ENCODE peak calls at places on chromosomes 4 and X, in ten cellular contexts. F is thyroid gland, G is uterus, B is prostate gland, L is HepG2, I is IMR-90, V is breast epithelium, S is Peyer's patch, X is endothelial cell of umbilical vein, Z is testis. D is an unnamed sample. For H3K27me3, the result is how much of the 10 kb centered on the place peaks cover.

GRCh38 chrX:48971325-48972213 is at the start of gene KCND1:
- DNase-seq in X (peak), V (no peak), S (peak), Z (peak), F (peak), I (peak), B (no peak), L (no peak), G (peak), D (no peak)

GRCh38 chrX:108304210-108304609 is 134.0 kb downstream of the COL4A6 start:
- DNase-seq in S (no peak), F (no peak), G (no peak), X (peak), L (no peak), V (no peak), I (peak), B (no peak), Z (no peak), D (no peak)

GRCh38 chrX:115966920-115967319 is 203.6 kb upstream of the AGTR2 start:
- DNase-seq in B (no peak), G (no peak), F (no peak), X (no peak), S (no peak), L (no peak), V (no peak), Z (no peak), I (no peak), D (no peak)

GRCh38 chrX:1305411-1305810 is 31.2 kb upstream of the IL3RA start:
- DNase-seq in X (no peak), I (no peak), G (no peak), L (no peak), B (no peak), S (no peak), V (no peak), F (no peak), Z (no peak), D (no peak)

GRCh38 chr4:167779864-167780263 is 312.5 kb upstream of the ANXA10 start:
- DNase-seq in V (no peak), L (no peak), S (no peak), G (no peak), B (no peak), X (no peak), F (no peak), I (no peak), Z (no peak), D (no peak)

GRCh38 chrX:33183366-33183765 is 28.0 kb downstream of the DMD start:
- DNase-seq in S (no peak), X (peak), F (peak), V (no peak), B (no peak), G (peak), Z (peak), L (no peak), I (peak), D (no peak)

GRCh38 chrX:129808163-129808828 is 28.5 kb downstream of the SASH3 start:
- DNase-seq in L (no peak), B (no peak), X (no peak), G (no peak), V (no peak), I (no peak), S (no peak), F (no peak), Z (no peak), D (no peak)

GRCh38 chr4:187484186-187484585 is 511.4 kb upstream of the ZFP42 start:
- DNase-seq in L (no peak), Z (no peak), B (no peak), V (no peak), G (no peak), S (no peak), I (no peak), F (no peak), X (no peak), D (no peak)

GRCh38 chrX:150270622-150271021 is 92.5 kb upstream of the MAMLD1 start:
- DNase-seq in L (peak), B (peak), F (no peak), G (no peak), I (no peak), V (no peak), X (no peak), Z (no peak), S (no peak), D (no peak)

GRCh38 chrX:39808471-39808917 is 289.3 kb downstream of the BCOR start:
- DNase-seq in X (peak), F (no peak), I (peak), G (no peak), Z (no peak), S (no peak), B (no peak), L (no peak), V (no peak), D (no peak)

GRCh38 chr4:27005512-27006246 is 145.0 kb downstream of the STIM2 start:
- DNase-seq in I (peak), S (no peak), B (no peak), Z (no peak), X (peak), L (no peak), F (no peak), V (no peak), G (no peak), D (no peak)

GRCh38 chrX:11329016-11329415 is 35.8 kb downstream of the AMELX start:
- DNase-seq in F (no peak), V (no peak), S (no peak), X (peak), B (no peak), I (peak), G (no peak), L (no peak), Z (no peak), D (no peak)

GRCh38 chr4:31737419-31737818 is 1017.2 kb downstream of the PCDH7 start:
- DNase-seq in V (no peak), L (no peak), I (no peak), S (no peak), G (no peak), X (no peak), B (no peak), F (no peak), Z (no peak), D (no peak)

GRCh38 chrX:124228849-124229248 is 103.6 kb upstream of the TEX13D start:
- DNase-seq in V (no peak), Z (no peak), I (no peak), F (no peak), G (no peak), X (no peak), L (no peak), B (no peak), S (no peak), D (no peak)

GRCh38 chrX:41837270-41837944 is 85.9 kb downstream of the CASK start:
- DNase-seq in S (no peak), L (no peak), B (no peak), Z (no peak), F (no peak), G (no peak), X (no peak), V (no peak), I (no peak), D (no peak)

GRCh38 chr4:74948279-74948678 is 15.4 kb downstream of the PARM1 start:
- DNase-seq in L (no peak), F (no peak), S (no peak), X (no peak), V (no peak), G (no peak), B (no peak), I (no peak), Z (no peak), D (no peak)

GRCh38 chr4:150849016-150849415 is 166.1 kb downstream of the LRBA start:
- DNase-seq in V (no peak), S (no peak), G (no peak), F (no peak), B (no peak), I (no peak), Z (no peak), X (no peak), L (no peak), D (no peak)

GRCh38 chr4:119212964-119213606 is 572 bp downstream of the USP53 start:
- DNase-seq in L (peak), V (peak), Z (peak), X (peak), B (peak), G (peak), I (peak), F (peak), S (peak), D (peak)

GRCh38 chr4:179095585-179096228 is 1653.5 kb upstream of the AGA start:
- DNase-seq in I (peak), G (no peak), S (no peak), V (no peak), X (no peak), L (no peak), Z (peak), B (no peak), F (no peak), D (no peak)

GRCh38 chr4:42653606-42654560 is 3.0 kb downstream of the ATP8A1 start:
- DNase-seq in F (peak), S (no peak), L (no peak), I (no peak), G (no peak), X (no peak), B (peak), V (no peak), Z (no peak), D (no peak)

GRCh38 chr4:79638735-79639134 is 230.7 kb upstream of the GK2 start:
- DNase-seq in G (no peak), S (no peak), Z (no peak), X (no peak), B (no peak), V (no peak), F (no peak), L (no peak), I (no peak), D (no peak)

GRCh38 chr4:82500106-82500738 is 61.6 kb downstream of the TMEM150C start:
- DNase-seq in L (no peak), S (no peak), G (no peak), B (no peak), Z (no peak), F (no peak), I (peak), X (no peak), V (no peak), D (no peak)

GRCh38 chrX:132184871-132185270 is 34.4 kb downstream of the RAP2C start:
- DNase-seq in G (no peak), V (no peak), L (no peak), S (no peak), F (no peak), Z (no peak), B (no peak), I (no peak), X (no peak), D (no peak)

GRCh38 chr4:51963871-51964513 is 56.2 kb downstream of the LRRC66 start:
- DNase-seq in S (no peak), I (no peak), B (no peak), X (no peak), G (no peak), V (no peak), Z (no peak), L (no peak), F (no peak), D (no peak)

GRCh38 chr4:153402366-153402765 is 57.9 kb downstream of the MND1 start:
- DNase-seq in F (no peak), Z (no peak), B (no peak), G (no peak), X (no peak), I (no peak), S (no peak), V (no peak), L (no peak), D (no peak)

GRCh38 chrX:154998204-154998880 is 24.2 kb downstream of the F8 start:
- DNase-seq in G (no peak), L (no peak), I (no peak), X (no peak), F (no peak), Z (no peak), V (no peak), S (no peak), B (no peak), D (no peak)

GRCh38 chr4:8378101-8378724 is 62.3 kb downstream of the ACOX3 start:
- DNase-seq in Z (no peak), G (no peak), B (no peak), F (no peak), S (no peak), L (no peak), V (no peak), I (no peak), X (no peak), D (no peak)

GRCh38 chr4:104351696-104352095 is 143.0 kb downstream of the CXXC4 start:
- DNase-seq in I (no peak), Z (no peak), V (no peak), G (no peak), F (no peak), L (no peak), B (no peak), S (no peak), X (no peak), D (no peak)

GRCh38 chr4:112357897-112358296 is 60.7 kb downstream of the ALPK1 start:
- DNase-seq in G (no peak), Z (no peak), B (no peak), X (no peak), V (no peak), I (no peak), F (no peak), S (no peak), L (no peak), D (no peak)

GRCh38 chrX:15781964-15782711 is 8.1 kb upstream of the ZRSR2 start:
- DNase-seq in S (peak), V (no peak), L (no peak), G (no peak), Z (no peak), X (no peak), F (no peak), I (no peak), B (no peak), D (no peak)

GRCh38 chr4:118265312-118266144 is 87.3 kb downstream of the PRSS12 start:
- DNase-seq in G (no peak), S (peak), I (no peak), X (no peak), B (peak), F (peak), V (peak), L (peak), Z (peak), D (no peak)

GRCh38 chr4:45147866-45148265 is 421.5 kb upstream of the GNPDA2 start:
- DNase-seq in L (no peak), G (no peak), F (no peak), B (no peak), X (no peak), I (no peak), S (no peak), V (no peak), Z (no peak), D (no peak)

GRCh38 chrX:71301195-71301924 is at the start of gene ITGB1BP2:
- DNase-seq in I (peak), L (peak), Z (peak), X (peak), S (no peak), G (peak), B (no peak), V (no peak), F (no peak), D (no peak)

GRCh38 chrX:16950423-16950822 is 4.0 kb downstream of the REPS2 start:
- DNase-seq in F (no peak), S (no peak), G (no peak), V (no peak), Z (no peak), B (no peak), L (no peak), I (no peak), X (no peak), D (no peak)

GRCh38 chrX:16946971-16947562 is 609 bp downstream of the REPS2 start:
- DNase-seq in S (peak), Z (peak), G (peak), B (peak), L (no peak), X (no peak), F (peak), V (no peak), I (no peak), D (no peak)

DNA sequence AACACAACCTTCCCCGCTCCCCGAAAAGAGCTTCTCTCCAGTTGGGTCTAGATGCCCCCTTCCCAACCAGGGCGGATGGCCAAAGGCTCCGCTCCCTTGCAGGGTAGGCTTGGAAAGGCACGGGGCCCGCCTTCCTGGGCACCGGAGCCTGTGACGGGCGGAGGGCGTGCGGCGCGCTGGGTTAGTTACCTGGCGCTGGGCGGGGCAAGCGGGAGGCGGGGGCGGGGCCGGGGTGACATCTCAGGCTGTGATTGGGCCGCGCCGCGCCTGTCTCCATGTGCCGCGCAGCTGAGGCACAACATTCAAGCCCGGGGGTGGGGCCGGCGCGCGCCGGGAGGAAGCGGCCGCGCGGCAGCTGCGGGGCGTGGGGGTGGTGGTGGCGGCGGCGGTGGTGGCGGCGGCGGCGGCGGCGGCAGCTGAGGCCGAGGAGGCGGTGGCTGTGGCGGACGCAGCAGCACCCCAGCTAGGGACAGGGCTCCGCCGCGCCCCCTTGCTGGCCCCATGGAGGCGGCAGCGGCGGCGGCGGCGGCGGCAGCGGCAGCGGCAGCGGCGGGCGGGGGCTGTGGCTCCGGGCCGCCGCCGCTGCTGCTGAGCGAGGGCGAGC is at the start of gene REPS2:
- DNase-seq in L (peak), Z (peak), F (peak), S (peak), V (peak), B (peak), I (peak), G (peak), X (peak), D (peak)
- TF ChIP-seq POLR2A in L (no peak), Z (no peak), F (no peak), S (no peak), V (no peak), B (peak), I (no peak), G (peak), X (no peak), D (no peak)

GRCh38 chr4:36165256-36166005 is 78.9 kb downstream of the ARAP2 start:
- DNase-seq in X (no peak), B (no peak), Z (no peak), S (no peak), L (no peak), G (no peak), I (peak), F (no peak), V (no peak), D (no peak)
- H3K4me3 ChIP-seq in X (no peak), B (no peak), Z (no peak), S (no peak), L (no peak), G (no peak), I (no peak), F (no peak), V (no peak), D (no peak)

DNA sequence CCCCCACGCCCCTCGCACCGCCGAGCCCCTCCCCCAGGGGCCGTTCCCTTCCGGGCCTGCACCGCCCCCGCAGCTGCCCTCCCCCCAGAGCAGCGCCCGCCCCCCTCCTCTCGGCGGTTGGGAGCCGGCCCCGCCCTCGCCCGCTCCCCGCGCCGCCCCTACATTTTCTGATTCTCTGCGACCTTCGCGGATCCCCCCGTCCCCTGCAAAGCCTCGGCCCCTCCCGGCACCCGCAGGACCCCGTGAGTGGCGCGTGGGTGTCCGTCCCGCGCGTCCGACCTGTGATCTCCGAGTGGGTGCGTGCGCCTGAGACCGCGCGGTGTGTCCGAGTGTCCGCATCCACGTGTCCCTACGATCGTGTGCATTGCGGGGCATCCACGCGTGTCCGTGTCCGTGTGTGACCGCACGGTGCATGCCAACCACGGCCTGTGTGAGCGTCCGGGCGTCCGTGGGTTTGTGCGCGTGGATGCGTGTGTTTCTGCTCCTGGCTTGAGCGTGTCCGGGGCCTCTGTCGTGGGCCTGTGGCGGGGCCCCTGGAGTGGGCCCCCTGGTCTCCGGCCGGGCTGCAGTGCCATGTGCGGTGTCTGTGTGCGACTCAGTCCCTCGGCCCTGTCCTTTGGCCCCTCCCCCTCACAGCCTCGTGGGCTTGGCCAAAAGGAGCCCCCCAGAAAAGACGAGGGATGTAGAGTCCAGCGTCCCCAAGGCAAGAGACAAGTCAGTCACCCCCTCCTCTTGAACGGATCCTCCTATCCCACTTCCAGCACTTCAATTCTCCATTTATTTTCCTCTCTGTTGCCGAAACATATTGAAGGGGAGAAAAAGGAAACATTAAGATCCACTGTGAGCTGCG is 8.8 kb upstream of the NKX1-1 start:
- DNase-seq in X (no peak), I (no peak), Z (peak), S (peak), B (peak), F (no peak), L (no peak), V (no peak), G (no peak), D (peak)
- H3K27me3 ChIP-seq in X (under half), I (under half), Z (under half), S (under half), B (under half), F (under half), L (under half), V (half or more), G (under half), D (half or more)

GRCh38 chr4:1041147-1041935 is 29.9 kb downstream of the FGFRL1 start:
- DNase-seq in I (peak), F (peak), B (no peak), L (no peak), G (no peak), V (no peak), X (peak), S (no peak), Z (no peak), D (no peak)

GRCh38 chr4:1038948-1039492 is 27.6 kb downstream of the FGFRL1 start:
- DNase-seq in F (no peak), Z (no peak), B (no peak), S (no peak), V (no peak), X (no peak), L (peak), G (no peak), I (no peak), D (no peak)

GRCh38 chr4:1040344-1041146 is 29.1 kb downstream of the FGFRL1 start:
- DNase-seq in B (no peak), S (no peak), F (no peak), G (no peak), Z (no peak), I (no peak), X (no peak), L (no peak), V (no peak), D (no peak)

GRCh38 chr4:1041936-1042330 is 30.5 kb downstream of the FGFRL1 start:
- DNase-seq in I (no peak), Z (no peak), B (no peak), V (no peak), F (no peak), S (no peak), X (no peak), L (no peak), G (no peak), D (no peak)

DNA sequence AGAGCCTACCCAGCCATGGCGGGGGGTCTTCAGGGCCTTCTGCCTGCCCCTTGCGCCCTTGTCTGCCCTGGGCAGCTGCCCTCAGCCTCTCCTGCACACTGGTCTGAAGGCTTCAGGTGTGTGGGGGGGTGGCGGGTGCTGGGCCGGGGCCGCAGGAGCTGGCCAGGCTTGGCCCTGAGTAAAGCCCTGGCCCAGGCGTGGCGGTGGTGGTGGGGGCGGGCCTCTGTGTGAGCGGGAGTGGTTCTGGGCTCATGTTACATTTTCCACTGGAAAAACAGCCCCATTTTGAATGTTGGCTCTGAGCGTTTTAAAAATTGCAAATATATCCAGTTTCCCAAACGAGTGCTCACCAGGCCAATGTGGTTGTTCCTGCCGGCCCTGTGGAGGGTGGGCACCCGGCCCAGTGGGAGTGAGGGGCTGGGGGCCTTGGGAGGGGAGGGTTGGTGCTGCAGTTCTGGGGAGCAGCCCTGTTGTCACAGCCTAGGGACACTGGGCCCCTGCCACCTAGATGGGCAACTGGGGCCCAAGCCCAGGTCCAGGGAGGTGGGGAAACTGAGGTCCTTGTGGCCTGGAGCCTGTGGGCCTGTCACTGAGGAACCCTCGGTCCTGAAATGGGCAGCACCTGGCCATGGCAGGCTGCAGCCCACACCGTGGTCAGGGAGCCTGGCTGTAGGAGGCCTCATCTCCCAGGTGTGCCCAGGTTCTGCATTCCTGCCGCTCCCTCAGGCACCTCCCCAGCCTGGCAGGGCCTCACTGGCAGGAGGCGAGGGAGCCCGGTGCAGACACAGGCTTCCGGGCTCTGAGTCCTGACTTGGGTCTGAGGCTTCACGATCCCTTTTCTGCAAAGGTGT is 28.3 kb downstream of the FGFRL1 start:
- DNase-seq in G (peak), Z (no peak), B (peak), F (peak), X (no peak), S (no peak), I (peak), V (no peak), L (no peak), D (no peak)
- TF ChIP-seq POLR2A in G (no peak), Z (no peak), B (no peak), F (no peak), X (no peak), S (no peak), I (no peak), V (no peak), L (no peak), D (no peak)

D was measured in suprapubic skin.